ENCODE peak calls at places on chromosome 10, in five cellular contexts. One of them, this sample, is unnamed.

GRCh38 chr10:132504501-132505272 is 32.9 kb upstream of the INPP5A start:
- DNase-seq in heart right ventricle: no peak
- DNase-seq in thoracic aorta: no peak
- DNase-seq in lower lobe of right lung: peak; percentile 30
- DNase-seq in GM23338: no peak
- DNase-seq in this sample: no peak

GRCh38 chr10:5862360-5862929 is 27.2 kb downstream of the ANKRD16 start:
- DNase-seq in heart right ventricle: no peak
- DNase-seq in thoracic aorta: no peak
- DNase-seq in lower lobe of right lung: no peak
- DNase-seq in GM23338: no peak
- DNase-seq in this sample: no peak

GRCh38 chr10:17375936-17376584 is 78.3 kb downstream of the ST8SIA6 start:
- DNase-seq in heart right ventricle: peak; percentile 11
- DNase-seq in thoracic aorta: no peak
- DNase-seq in lower lobe of right lung: no peak
- DNase-seq in GM23338: peak; percentile 81
- DNase-seq in this sample: no peak

GRCh38 chr10:18793951-18794350 is 134.7 kb downstream of the ARL5B start:
- DNase-seq in heart right ventricle: no peak
- DNase-seq in thoracic aorta: no peak
- DNase-seq in lower lobe of right lung: no peak
- DNase-seq in GM23338: peak; percentile 54
- DNase-seq in this sample: no peak

GRCh38 chr10:126350216-126350992 is 37.9 kb downstream of the ADAM12 start:
- DNase-seq in heart right ventricle: no peak
- DNase-seq in thoracic aorta: no peak
- DNase-seq in lower lobe of right lung: no peak
- DNase-seq in GM23338: no peak
- DNase-seq in this sample: no peak

GRCh38 chr10:97759157-97759980 is 12.4 kb downstream of the SFRP5 start:
- DNase-seq in heart right ventricle: peak; percentile 65
- DNase-seq in thoracic aorta: no peak
- DNase-seq in lower lobe of right lung: peak; percentile 76
- DNase-seq in GM23338: peak; percentile 92
- DNase-seq in this sample: peak; percentile 35

GRCh38 chr10:118870467-118871243 is 115.9 kb upstream of the CACUL1 start:
- DNase-seq in heart right ventricle: no peak
- DNase-seq in thoracic aorta: no peak
- DNase-seq in lower lobe of right lung: no peak
- DNase-seq in GM23338: peak; percentile 38
- DNase-seq in this sample: no peak

GRCh38 chr10:99977916-99978315 is 31.8 kb downstream of the DNMBP start:
- DNase-seq in heart right ventricle: no peak
- DNase-seq in thoracic aorta: no peak
- DNase-seq in lower lobe of right lung: no peak
- DNase-seq in GM23338: peak; percentile 43
- DNase-seq in this sample: no peak

GRCh38 chr10:119652361-119652760 is 1.2 kb downstream of the BAG3 start:
- DNase-seq in heart right ventricle: no peak
- DNase-seq in thoracic aorta: no peak
- DNase-seq in lower lobe of right lung: no peak
- DNase-seq in GM23338: no peak
- DNase-seq in this sample: no peak

GRCh38 chr10:80462277-80462985 is 8.3 kb downstream of the TSPAN14 start:
- DNase-seq in heart right ventricle: no peak
- DNase-seq in thoracic aorta: no peak
- DNase-seq in lower lobe of right lung: no peak
- DNase-seq in GM23338: no peak
- DNase-seq in this sample: no peak

GRCh38 chr10:32171213-32171612 is 115.0 kb upstream of the KIF5B start:
- DNase-seq in heart right ventricle: no peak
- DNase-seq in thoracic aorta: no peak
- DNase-seq in lower lobe of right lung: no peak
- DNase-seq in GM23338: no peak
- DNase-seq in this sample: no peak

GRCh38 chr10:101716891-101717659 is 22.1 kb upstream of the FBXW4 start:
- DNase-seq in heart right ventricle: no peak
- DNase-seq in thoracic aorta: no peak
- DNase-seq in lower lobe of right lung: no peak
- DNase-seq in GM23338: no peak
- DNase-seq in this sample: no peak

GRCh38 chr10:91350651-91351081 is 59.5 kb upstream of the HECTD2 start:
- DNase-seq in heart right ventricle: no peak
- DNase-seq in thoracic aorta: no peak
- DNase-seq in lower lobe of right lung: no peak
- DNase-seq in GM23338: no peak
- DNase-seq in this sample: no peak

GRCh38 chr10:11742009-11742778 is at the start of gene ECHDC3:
- DNase-seq in heart right ventricle: peak; percentile 75
- DNase-seq in thoracic aorta: no peak
- DNase-seq in lower lobe of right lung: peak; percentile 90
- DNase-seq in GM23338: peak; percentile 85
- DNase-seq in this sample: peak; percentile 47

GRCh38 chr10:13527864-13528137 is 1.0 kb downstream of the BEND7 start:
- DNase-seq in heart right ventricle: no peak
- DNase-seq in thoracic aorta: no peak
- DNase-seq in lower lobe of right lung: no peak
- DNase-seq in GM23338: no peak
- DNase-seq in this sample: no peak

GRCh38 chr10:73911553-73912004 is 647 bp downstream of the PLAU start:
- DNase-seq in heart right ventricle: no peak
- DNase-seq in thoracic aorta: no peak
- DNase-seq in lower lobe of right lung: no peak
- DNase-seq in GM23338: no peak
- DNase-seq in this sample: no peak

GRCh38 chr10:116247701-116248100 is 25.3 kb downstream of the GFRA1 start:
- DNase-seq in heart right ventricle: no peak
- DNase-seq in thoracic aorta: no peak
- DNase-seq in lower lobe of right lung: no peak
- DNase-seq in GM23338: no peak
- DNase-seq in this sample: no peak

GRCh38 chr10:44879531-44879899 is 31.6 kb upstream of the TMEM72 start:
- DNase-seq in heart right ventricle: no peak
- DNase-seq in thoracic aorta: no peak
- DNase-seq in lower lobe of right lung: no peak
- DNase-seq in GM23338: no peak
- DNase-seq in this sample: no peak

GRCh38 chr10:88401671-88402347 is 181.3 kb downstream of the RNLS start:
- DNase-seq in heart right ventricle: no peak
- DNase-seq in thoracic aorta: no peak
- DNase-seq in lower lobe of right lung: no peak
- DNase-seq in GM23338: peak; percentile 19
- DNase-seq in this sample: no peak

DNA sequence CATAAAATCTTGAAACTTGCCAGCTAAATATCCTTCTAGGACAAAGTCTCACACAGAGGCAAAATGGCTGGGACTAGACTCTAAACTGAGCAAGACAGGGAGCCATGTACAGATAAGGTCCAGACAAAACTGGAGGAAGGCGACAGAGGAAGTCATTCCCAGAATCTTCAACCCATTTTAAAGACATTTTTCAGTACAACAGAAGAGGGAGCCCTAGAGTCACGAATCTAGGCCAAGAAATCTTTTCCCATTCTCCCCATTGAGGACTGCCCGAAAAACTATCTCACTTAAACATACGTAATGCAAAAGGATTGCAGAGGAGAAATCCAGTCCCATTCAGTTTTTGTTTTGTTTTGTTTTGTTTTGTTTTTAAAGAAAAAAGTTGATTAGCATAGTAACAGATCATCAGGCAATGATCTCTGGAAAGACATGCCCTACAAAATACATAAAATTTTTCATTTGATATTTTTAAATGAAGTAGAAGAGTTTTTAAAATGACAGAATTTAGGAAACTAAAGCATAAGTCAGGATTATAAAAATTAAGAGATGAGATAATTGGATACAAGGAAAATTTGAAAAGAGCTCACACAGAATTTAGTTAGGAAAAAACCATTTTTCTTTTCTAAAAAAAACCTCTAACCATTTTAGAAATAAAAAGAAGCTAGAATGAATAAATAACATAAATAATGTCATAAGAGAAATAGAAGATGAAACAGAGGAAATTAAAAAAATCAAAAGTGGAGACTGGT is 16.9 kb upstream of the PRF1 start:
- DNase-seq in heart right ventricle: no peak
- DNase-seq in thoracic aorta: no peak
- DNase-seq in lower lobe of right lung: no peak
- DNase-seq in GM23338: peak; percentile 84
- DNase-seq in this sample: no peak
- H3K27ac ChIP-seq in heart right ventricle: no peak overlapping the region
- H3K27ac ChIP-seq in thoracic aorta: no peak overlapping the region
- H3K27ac ChIP-seq in lower lobe of right lung: no peak overlapping the region
- H3K27ac ChIP-seq in GM23338: no peak overlapping the region
- H3K27ac ChIP-seq in this sample: no peak overlapping the region

DNA sequence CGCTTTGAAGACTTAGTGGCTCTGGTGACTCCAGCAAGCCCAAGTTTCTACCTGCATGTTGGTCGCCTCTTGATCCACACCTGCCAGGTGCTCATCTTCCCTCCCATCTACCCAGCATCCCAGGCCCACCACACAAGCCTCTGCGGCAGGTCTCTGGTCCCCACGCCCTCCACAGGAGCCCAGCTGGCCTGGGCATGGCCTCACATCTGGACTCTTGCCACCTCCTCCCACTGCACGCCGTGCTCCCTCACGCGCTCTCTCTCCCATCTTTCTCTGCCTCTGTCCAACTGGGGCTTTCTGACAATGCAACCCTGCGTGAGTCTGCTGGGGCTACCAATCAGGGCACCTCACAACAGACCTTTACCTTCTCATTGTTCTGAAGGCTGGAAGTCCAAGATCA is 50.2 kb upstream of the FGFR2 start:
- DNase-seq in heart right ventricle: no peak
- DNase-seq in thoracic aorta: no peak
- DNase-seq in lower lobe of right lung: no peak
- DNase-seq in GM23338: no peak
- DNase-seq in this sample: no peak
- H3K27me3 ChIP-seq in heart right ventricle: peaks cover 26% of the 10 kb centered on the region
- H3K27me3 ChIP-seq in thoracic aorta: no peaks in the 10 kb centered on the region
- H3K27me3 ChIP-seq in lower lobe of right lung: peaks cover 3% of the 10 kb centered on the region
- H3K27me3 ChIP-seq in GM23338: no peaks in the 10 kb centered on the region
- H3K27me3 ChIP-seq in this sample: no peaks in the 10 kb centered on the region

GRCh38 chr10:78381072-78381471 is 347.4 kb downstream of the RPS24 start:
- DNase-seq in heart right ventricle: no peak
- DNase-seq in thoracic aorta: no peak
- DNase-seq in lower lobe of right lung: no peak
- DNase-seq in GM23338: peak; percentile 72
- DNase-seq in this sample: no peak
- H3K27ac ChIP-seq in heart right ventricle: no peak overlapping the region
- H3K27ac ChIP-seq in thoracic aorta: no peak overlapping the region
- H3K27ac ChIP-seq in lower lobe of right lung: no peak overlapping the region
- H3K27ac ChIP-seq in GM23338: no peak overlapping the region
- H3K27ac ChIP-seq in this sample: no peak overlapping the region

GRCh38 chr10:129853236-129853946 is 110.7 kb downstream of the EBF3 start:
- DNase-seq in heart right ventricle: no peak
- DNase-seq in thoracic aorta: no peak
- DNase-seq in lower lobe of right lung: no peak
- DNase-seq in GM23338: no peak
- DNase-seq in this sample: no peak
- H3K27me3 ChIP-seq in heart right ventricle: no peaks in the 10 kb centered on the region
- H3K27me3 ChIP-seq in thoracic aorta: no peaks in the 10 kb centered on the region
- H3K27me3 ChIP-seq in lower lobe of right lung: no peaks in the 10 kb centered on the region
- H3K27me3 ChIP-seq in GM23338: no peaks in the 10 kb centered on the region
- H3K27me3 ChIP-seq in this sample: no peaks in the 10 kb centered on the region